ENCODE peak calls at places on chromosomes 13 and 19, in eight cellular contexts. A is GM23338, L is MM.1S, G is SK-N-SH, E is GM23248, N is PC-9, H is Karpas-422, T is PC-3. F is an unnamed sample.

GRCh38 chr19:11675569-11675968 is 63.2 kb downstream of the ZNF823 start:
- DNase-seq in L (no peak), G (no peak), A (no peak), E (no peak), T (no peak), N (no peak), H (no peak), F (no peak)

GRCh38 chr19:43782689-43783231 is 2.0 kb upstream of the KCNN4 start:
- DNase-seq in L (no peak), A (no peak), T (no peak), H (no peak), N (no peak), G (no peak), E (no peak), F (peak; percentile 32)

GRCh38 chr13:70849267-70849666 is 741.0 kb upstream of the KLHL1 start:
- DNase-seq in G (no peak), T (peak; percentile 46), E (no peak), H (no peak), N (no peak), L (no peak), A (no peak), F (no peak)

GRCh38 chr19:14248578-14249011 is 42.6 kb upstream of the ADGRL1 start:
- DNase-seq in H (no peak), G (peak; percentile 85), A (peak; percentile 95), L (no peak), E (peak; percentile 41), N (no peak), T (peak; percentile 43), F (peak; percentile 27)

GRCh38 chr13:76884167-76884566 is 2.0 kb downstream of the KCTD12 start:
- DNase-seq in H (no peak), L (peak; percentile 56), A (peak; percentile 77), N (no peak), G (no peak), E (peak; percentile 68), T (no peak), F (no peak)

GRCh38 chr13:35963982-35964665 is 167.1 kb downstream of the DCLK1 start:
- DNase-seq in N (no peak), A (no peak), G (no peak), T (no peak), E (no peak), L (no peak), H (no peak), F (no peak)

GRCh38 chr13:105579821-105580707 is 955.4 kb downstream of the EFNB2 start:
- DNase-seq in L (no peak), A (no peak), T (peak; percentile 76), H (no peak), G (no peak), E (no peak), N (peak; percentile 76), F (no peak)

GRCh38 chr13:101845501-101846012 is 393.1 kb downstream of the ITGBL1 start:
- DNase-seq in L (no peak), H (no peak), E (no peak), N (no peak), A (no peak), G (no peak), T (peak; percentile 22), F (no peak)

GRCh38 chr13:42393573-42394360 is 121.8 kb downstream of the AKAP11 start:
- DNase-seq in H (no peak), N (no peak), A (no peak), G (no peak), T (no peak), E (no peak), L (no peak), F (no peak)

GRCh38 chr19:55446060-55446459 is 3.0 kb upstream of the SHISA7 start:
- DNase-seq in A (no peak), T (no peak), L (no peak), H (no peak), G (no peak), E (no peak), N (no peak), F (no peak)

GRCh38 chr13:96575423-96576320 is 418.6 kb downstream of the OXGR1 start:
- DNase-seq in H (no peak), T (no peak), N (no peak), A (no peak), L (no peak), G (no peak), E (peak; percentile 6), F (no peak)

GRCh38 chr19:33435706-33436359 is 62.3 kb downstream of the CEBPG start:
- DNase-seq in T (no peak), E (no peak), A (no peak), G (no peak), L (no peak), N (no peak), H (no peak), F (no peak)

GRCh38 chr13:45447050-45447661 is 17.6 kb upstream of the COG3 start:
- DNase-seq in A (no peak), H (no peak), G (no peak), E (no peak), N (no peak), L (no peak), T (no peak), F (no peak)

GRCh38 chr19:33386361-33386858 is 12.9 kb downstream of the CEBPG start:
- DNase-seq in L (no peak), N (no peak), A (no peak), H (no peak), G (no peak), E (no peak), T (no peak), F (no peak)

DNA sequence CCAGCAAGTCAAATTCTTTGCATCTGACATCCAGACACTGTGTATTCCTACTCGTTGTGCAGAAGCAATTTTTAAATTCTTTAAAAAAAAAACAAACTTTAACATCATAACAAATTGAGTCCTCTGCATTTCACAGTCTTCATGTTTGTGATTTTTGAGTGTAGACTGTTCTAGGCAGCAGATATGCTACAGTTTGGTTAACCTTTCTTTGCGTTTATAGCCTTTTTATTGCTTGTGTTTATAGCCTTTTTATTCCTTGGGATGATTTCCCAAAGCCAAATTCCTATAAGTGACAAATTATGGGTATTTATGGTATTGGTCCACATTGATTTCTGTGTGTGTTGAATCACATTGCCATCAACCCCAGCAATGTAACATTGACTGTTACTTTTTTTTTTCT is 14.9 kb upstream of the RNF113B start:
- DNase-seq in A (no peak), T (no peak), N (no peak), H (no peak), G (no peak), L (no peak), E (no peak), F (no peak)
- H3K27ac ChIP-seq in A (no peak overlapping the region), T (no peak overlapping the region), N (no peak overlapping the region), H (no peak overlapping the region), G (no peak overlapping the region), L (no peak overlapping the region), E (no peak overlapping the region), F (no peak overlapping the region)

DNA sequence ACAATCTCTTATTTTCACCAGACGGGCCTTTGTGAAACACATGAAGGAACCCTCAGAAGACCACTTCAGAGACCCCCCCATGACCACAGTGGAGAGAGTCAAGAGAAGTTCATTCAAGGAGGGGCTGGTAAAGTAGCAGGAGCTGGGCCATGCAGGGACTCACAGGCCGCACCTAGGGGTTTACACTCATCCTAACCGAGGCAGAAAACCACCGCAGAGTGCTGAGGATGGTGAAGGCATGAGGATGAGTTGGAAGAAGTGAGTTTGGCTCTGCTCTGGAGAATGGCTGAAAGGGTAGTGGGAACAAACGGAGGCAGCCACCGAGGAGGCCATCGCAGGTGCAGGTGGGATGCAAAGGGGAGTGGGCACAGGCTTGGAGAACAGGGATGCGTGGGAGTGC is 1046.9 kb downstream of the UQCRFS1 start:
- DNase-seq in N (no peak), T (no peak), E (no peak), L (no peak), H (no peak), G (no peak), A (no peak), F (no peak)
- H3K9me2 ChIP-seq in N (no peaks in the 10 kb centered on the region), T (no peaks in the 10 kb centered on the region), E (no peaks in the 10 kb centered on the region), L (no peaks in the 10 kb centered on the region), H (no peaks in the 10 kb centered on the region), G (no peaks in the 10 kb centered on the region), A (no peaks in the 10 kb centered on the region), F (no peaks in the 10 kb centered on the region)

GRCh38 chr13:86882107-86882506 is 789.1 kb upstream of the SLITRK5 start:
- DNase-seq in T (no peak), E (no peak), A (peak; percentile 91), N (no peak), G (no peak), L (no peak), H (no peak), F (no peak)

GRCh38 chr13:86877449-86877848 is 793.7 kb upstream of the SLITRK5 start:
- DNase-seq in G (no peak), E (no peak), A (no peak), L (no peak), T (no peak), H (no peak), N (no peak), F (no peak)

GRCh38 chr13:86881390-86881789 is 789.8 kb upstream of the SLITRK5 start:
- DNase-seq in L (no peak), H (no peak), E (no peak), A (peak; percentile 82), N (no peak), T (no peak), G (no peak), F (no peak)

DNA sequence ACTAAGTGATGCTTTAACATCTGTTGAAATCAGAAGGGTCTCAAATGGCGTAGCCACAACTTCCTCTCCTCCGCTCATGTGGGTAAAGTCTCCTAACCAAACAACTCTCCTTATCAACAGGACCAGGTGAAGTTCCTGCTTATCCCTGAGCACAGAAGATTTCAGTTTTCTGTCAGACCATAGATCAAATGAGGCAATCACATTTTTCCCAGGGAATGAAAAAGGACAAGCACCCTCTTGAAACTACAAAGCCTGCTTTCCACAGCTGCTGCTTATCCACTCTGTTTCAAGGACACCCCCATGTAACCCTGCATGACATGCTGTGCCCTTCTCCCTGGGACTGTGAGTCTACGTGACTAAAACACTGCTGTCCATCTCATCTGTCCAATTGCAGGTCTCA is 788.3 kb upstream of the SLITRK5 start:
- DNase-seq in A (no peak), G (no peak), N (no peak), L (no peak), E (no peak), T (no peak), H (no peak), F (no peak)
- H2AFZ ChIP-seq in A (no peak overlapping the region), G (no peak overlapping the region), N (no peak overlapping the region), L (no peak overlapping the region), E (no peak overlapping the region), T (no peak overlapping the region), H (peak overlapping the region; percentile 84), F (no peak overlapping the region)

DNA sequence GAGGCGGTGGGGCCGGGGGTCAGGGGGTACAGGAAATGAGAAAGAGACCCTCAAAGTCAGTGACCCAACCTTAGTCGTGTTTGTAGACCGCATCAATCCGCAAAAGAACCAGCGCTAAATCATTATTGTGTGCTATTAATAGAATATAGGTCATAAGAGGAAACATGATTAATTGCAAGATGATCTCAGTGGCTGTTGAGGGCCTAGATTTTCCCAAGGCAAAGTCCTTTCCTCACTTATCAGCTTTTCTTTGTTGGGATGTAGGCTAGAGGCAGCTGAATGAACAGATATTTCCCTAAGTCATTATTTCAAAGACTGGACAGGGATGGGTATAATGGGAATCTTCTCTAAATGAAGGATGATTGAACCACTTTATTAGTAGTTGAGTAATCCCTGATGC is 116.2 kb downstream of the SIPA1L3 start:
- DNase-seq in L (no peak), H (no peak), A (no peak), E (peak; percentile 64), G (no peak), T (no peak), N (no peak), F (no peak)
- H3K27ac ChIP-seq in L (no peak overlapping the region), H (peak overlapping the region; percentile 41), A (peak overlapping the region; percentile 39), E (peak overlapping the region; percentile 48), G (peak overlapping the region; percentile 84), T (no peak overlapping the region), N (no peak overlapping the region), F (no peak overlapping the region)

F was measured in OCI-LY7.